ENCODE peak calls at places on chromosomes 3 and 15, in six cellular contexts. I is activated CD8-positive, alpha-beta memory T cell treated with anti-CD3 and anti-CD28 coated beads, Interleukin-2, amount 10 ng/mL, durations not matched to agents 7 days and 5 days; U is NCI-H2029 treated with DMSO at 0.1 percent for 48 hours; H is uterus; P is M059J; D is cerebellum. V is an unnamed sample.

GRCh38 chr15:68299436-68299835 is 21.9 kb downstream of the FEM1B start:
- DNase-seq in I (peak), P (peak), H (peak), U (no peak), D (no peak), V (peak)

GRCh38 chr15:47717036-47717611 is at the start of gene SEMA6D:
- DNase-seq in P (peak), I (no peak), H (peak), D (peak), U (peak), V (peak)

GRCh38 chr15:58447244-58448010 is 15.6 kb downstream of the LIPC start:
- DNase-seq in H (no peak), U (no peak), D (no peak), I (no peak), P (peak), V (no peak)

GRCh38 chr15:69150336-69150735 is 10.1 kb upstream of the GLCE start:
- DNase-seq in D (peak), H (no peak), U (no peak), P (no peak), I (no peak), V (no peak)

GRCh38 chr15:52362497-52362896 is 66.9 kb upstream of the MYO5C start:
- DNase-seq in H (no peak), D (peak), P (no peak), U (no peak), I (no peak), V (no peak)

GRCh38 chr3:123168605-123169004 is 33.1 kb upstream of the SEC22A start:
- DNase-seq in U (no peak), H (no peak), I (no peak), P (no peak), D (no peak), V (no peak)

GRCh38 chr3:84077479-84077878 is 881.3 kb upstream of the CADM2 start:
- DNase-seq in D (no peak), I (no peak), H (no peak), U (no peak), P (no peak), V (no peak)

GRCh38 chr3:187618732-187619131 is 51.5 kb downstream of the SST start:
- DNase-seq in D (no peak), H (no peak), I (no peak), U (no peak), P (no peak), V (no peak)

GRCh38 chr3:31345581-31345980 is 187.1 kb upstream of the STT3B start:
- DNase-seq in U (no peak), I (no peak), P (no peak), D (no peak), H (no peak), V (no peak)

GRCh38 chr15:88568589-88568988 is 22.1 kb upstream of the DET1 start:
- DNase-seq in H (no peak), I (no peak), U (no peak), D (no peak), P (no peak), V (no peak)

GRCh38 chr15:99433757-99434211 is 132.0 kb upstream of the MEF2A start:
- DNase-seq in H (no peak), D (no peak), P (no peak), I (no peak), U (no peak), V (no peak)

V was measured in coronary artery.